ENCODE peak calls at places on chromosomes 2 and 18, in nine cellular contexts. One of them, this sample, is unnamed.
A peak's percentile ranks its signal among the peaks of the same experiment; 100 is the strongest.

GRCh38 chr18:68177807-68178702 is 536.9 kb downstream of the TMX3 start:
- DNase-seq in transverse colon: no peak
- DNase-seq in Panc1: peak; percentile 32
- DNase-seq in H1: no peak
- DNase-seq in GM23338: no peak
- DNase-seq in HepG2: peak; percentile 74
- DNase-seq in esophagus muscularis mucosa: no peak
- DNase-seq in HCT116: no peak
- DNase-seq in K562: no peak
- DNase-seq in this sample: no peak

GRCh38 chr2:139836769-139837168 is 1056.6 kb upstream of the NXPH2 start:
- DNase-seq in transverse colon: no peak
- DNase-seq in Panc1: no peak
- DNase-seq in H1: no peak
- DNase-seq in GM23338: no peak
- DNase-seq in HepG2: no peak
- DNase-seq in esophagus muscularis mucosa: no peak
- DNase-seq in HCT116: no peak
- DNase-seq in K562: no peak
- DNase-seq in this sample: no peak

GRCh38 chr18:77167276-77167675 is 34.7 kb upstream of the MBP start:
- DNase-seq in transverse colon: no peak
- DNase-seq in Panc1: no peak
- DNase-seq in H1: no peak
- DNase-seq in GM23338: no peak
- DNase-seq in HepG2: no peak
- DNase-seq in esophagus muscularis mucosa: no peak
- DNase-seq in HCT116: no peak
- DNase-seq in K562: no peak
- DNase-seq in this sample: no peak

GRCh38 chr2:211396815-211397214 is 840.4 kb downstream of the CPS1 start:
- DNase-seq in transverse colon: no peak
- DNase-seq in Panc1: no peak
- DNase-seq in H1: no peak
- DNase-seq in GM23338: no peak
- DNase-seq in HepG2: no peak
- DNase-seq in esophagus muscularis mucosa: no peak
- DNase-seq in HCT116: no peak
- DNase-seq in K562: no peak
- DNase-seq in this sample: no peak

GRCh38 chr18:67133669-67134068 is 382.9 kb downstream of the DSEL start:
- DNase-seq in transverse colon: no peak
- DNase-seq in Panc1: no peak
- DNase-seq in H1: no peak
- DNase-seq in GM23338: no peak
- DNase-seq in HepG2: no peak
- DNase-seq in esophagus muscularis mucosa: no peak
- DNase-seq in HCT116: no peak
- DNase-seq in K562: no peak
- DNase-seq in this sample: no peak

GRCh38 chr2:214671330-214671850 is 138.1 kb downstream of the BARD1 start:
- DNase-seq in transverse colon: no peak
- DNase-seq in Panc1: no peak
- DNase-seq in H1: no peak
- DNase-seq in GM23338: no peak
- DNase-seq in HepG2: peak; percentile 31
- DNase-seq in esophagus muscularis mucosa: no peak
- DNase-seq in HCT116: no peak
- DNase-seq in K562: no peak
- DNase-seq in this sample: no peak

GRCh38 chr2:73043978-73044832 is 27.3 kb downstream of the SFXN5 start:
- DNase-seq in transverse colon: no peak
- DNase-seq in Panc1: no peak
- DNase-seq in H1: no peak
- DNase-seq in GM23338: no peak
- DNase-seq in HepG2: peak; percentile 61
- DNase-seq in esophagus muscularis mucosa: no peak
- DNase-seq in HCT116: no peak
- DNase-seq in K562: no peak
- DNase-seq in this sample: no peak

GRCh38 chr18:32769242-32770180 is 3.3 kb downstream of the KLHL14 start:
- DNase-seq in transverse colon: no peak
- DNase-seq in Panc1: no peak
- DNase-seq in H1: no peak
- DNase-seq in GM23338: peak; percentile 69
- DNase-seq in HepG2: peak; percentile 82
- DNase-seq in esophagus muscularis mucosa: no peak
- DNase-seq in HCT116: no peak
- DNase-seq in K562: no peak
- DNase-seq in this sample: no peak

GRCh38 chr2:65349863-65350262 is 82.5 kb downstream of the SPRED2 start:
- DNase-seq in transverse colon: peak; percentile 76
- DNase-seq in Panc1: no peak
- DNase-seq in H1: no peak
- DNase-seq in GM23338: peak; percentile 21
- DNase-seq in HepG2: peak; percentile 65
- DNase-seq in esophagus muscularis mucosa: peak; percentile 92
- DNase-seq in HCT116: no peak
- DNase-seq in K562: peak; percentile 86
- DNase-seq in this sample: no peak

GRCh38 chr18:11025671-11026070 is 123.7 kb downstream of the PIEZO2 start:
- DNase-seq in transverse colon: no peak
- DNase-seq in Panc1: no peak
- DNase-seq in H1: no peak
- DNase-seq in GM23338: no peak
- DNase-seq in HepG2: no peak
- DNase-seq in esophagus muscularis mucosa: no peak
- DNase-seq in HCT116: no peak
- DNase-seq in K562: peak; percentile 6
- DNase-seq in this sample: no peak

GRCh38 chr2:3587432-3587831 is 7.5 kb upstream of the COLEC11 start:
- DNase-seq in transverse colon: no peak
- DNase-seq in Panc1: no peak
- DNase-seq in H1: no peak
- DNase-seq in GM23338: no peak
- DNase-seq in HepG2: peak; percentile 65
- DNase-seq in esophagus muscularis mucosa: no peak
- DNase-seq in HCT116: no peak
- DNase-seq in K562: peak; percentile 72
- DNase-seq in this sample: no peak

GRCh38 chr2:100761365-100761764 is 58.6 kb upstream of the NPAS2 start:
- DNase-seq in transverse colon: no peak
- DNase-seq in Panc1: no peak
- DNase-seq in H1: no peak
- DNase-seq in GM23338: no peak
- DNase-seq in HepG2: no peak
- DNase-seq in esophagus muscularis mucosa: no peak
- DNase-seq in HCT116: no peak
- DNase-seq in K562: no peak
- DNase-seq in this sample: no peak

GRCh38 chr2:207332473-207333212 is 166.9 kb upstream of the KLF7 start:
- DNase-seq in transverse colon: no peak
- DNase-seq in Panc1: no peak
- DNase-seq in H1: no peak
- DNase-seq in GM23338: no peak
- DNase-seq in HepG2: no peak
- DNase-seq in esophagus muscularis mucosa: no peak
- DNase-seq in HCT116: no peak
- DNase-seq in K562: no peak
- DNase-seq in this sample: no peak
- H3K4me1 ChIP-seq in transverse colon: no peaks in the 10 kb centered on the region
- H3K4me1 ChIP-seq in Panc1: peaks cover 19% of the 10 kb centered on the region
- H3K4me1 ChIP-seq in H1: peaks cover 4% of the 10 kb centered on the region
- H3K4me1 ChIP-seq in GM23338: peaks cover 19% of the 10 kb centered on the region
- H3K4me1 ChIP-seq in HepG2: no peaks in the 10 kb centered on the region
- H3K4me1 ChIP-seq in esophagus muscularis mucosa: peaks cover 14% of the 10 kb centered on the region
- H3K4me1 ChIP-seq in HCT116: peaks cover 44% of the 10 kb centered on the region
- H3K4me1 ChIP-seq in K562: peaks cover 5% of the 10 kb centered on the region
- H3K4me1 ChIP-seq in this sample: peaks cover 29% of the 10 kb centered on the region

GRCh38 chr2:226352941-226353558 is 446.6 kb downstream of the IRS1 start:
- DNase-seq in transverse colon: no peak
- DNase-seq in Panc1: no peak
- DNase-seq in H1: no peak
- DNase-seq in GM23338: no peak
- DNase-seq in HepG2: no peak
- DNase-seq in esophagus muscularis mucosa: no peak
- DNase-seq in HCT116: no peak
- DNase-seq in K562: no peak
- DNase-seq in this sample: no peak
- TF ChIP-seq POLR2AphosphoS5 in transverse colon: no peak
- TF ChIP-seq POLR2AphosphoS5 in Panc1: no peak
- TF ChIP-seq POLR2AphosphoS5 in H1: no peak
- TF ChIP-seq POLR2AphosphoS5 in GM23338: no peak
- TF ChIP-seq POLR2AphosphoS5 in HepG2: no peak
- TF ChIP-seq POLR2AphosphoS5 in esophagus muscularis mucosa: no peak
- TF ChIP-seq POLR2AphosphoS5 in HCT116: no peak
- TF ChIP-seq POLR2AphosphoS5 in K562: no peak
- TF ChIP-seq POLR2AphosphoS5 in this sample: no peak

GRCh38 chr18:55422456-55423185 is 165.4 kb downstream of the TCF4 start:
- DNase-seq in transverse colon: peak; percentile 22
- DNase-seq in Panc1: no peak
- DNase-seq in H1: no peak
- DNase-seq in GM23338: no peak
- DNase-seq in HepG2: no peak
- DNase-seq in esophagus muscularis mucosa: no peak
- DNase-seq in HCT116: no peak
- DNase-seq in K562: no peak
- DNase-seq in this sample: no peak
- H3K4me1 ChIP-seq in transverse colon: peaks cover 20% of the 10 kb centered on the region
- H3K4me1 ChIP-seq in Panc1: no peaks in the 10 kb centered on the region
- H3K4me1 ChIP-seq in H1: peaks cover 11% of the 10 kb centered on the region
- H3K4me1 ChIP-seq in GM23338: peaks cover 85% of the 10 kb centered on the region
- H3K4me1 ChIP-seq in HepG2: no peaks in the 10 kb centered on the region
- H3K4me1 ChIP-seq in esophagus muscularis mucosa: peaks cover 9% of the 10 kb centered on the region
- H3K4me1 ChIP-seq in HCT116: no peaks in the 10 kb centered on the region
- H3K4me1 ChIP-seq in K562: no peaks in the 10 kb centered on the region
- H3K4me1 ChIP-seq in this sample: peaks cover 35% of the 10 kb centered on the region

DNA sequence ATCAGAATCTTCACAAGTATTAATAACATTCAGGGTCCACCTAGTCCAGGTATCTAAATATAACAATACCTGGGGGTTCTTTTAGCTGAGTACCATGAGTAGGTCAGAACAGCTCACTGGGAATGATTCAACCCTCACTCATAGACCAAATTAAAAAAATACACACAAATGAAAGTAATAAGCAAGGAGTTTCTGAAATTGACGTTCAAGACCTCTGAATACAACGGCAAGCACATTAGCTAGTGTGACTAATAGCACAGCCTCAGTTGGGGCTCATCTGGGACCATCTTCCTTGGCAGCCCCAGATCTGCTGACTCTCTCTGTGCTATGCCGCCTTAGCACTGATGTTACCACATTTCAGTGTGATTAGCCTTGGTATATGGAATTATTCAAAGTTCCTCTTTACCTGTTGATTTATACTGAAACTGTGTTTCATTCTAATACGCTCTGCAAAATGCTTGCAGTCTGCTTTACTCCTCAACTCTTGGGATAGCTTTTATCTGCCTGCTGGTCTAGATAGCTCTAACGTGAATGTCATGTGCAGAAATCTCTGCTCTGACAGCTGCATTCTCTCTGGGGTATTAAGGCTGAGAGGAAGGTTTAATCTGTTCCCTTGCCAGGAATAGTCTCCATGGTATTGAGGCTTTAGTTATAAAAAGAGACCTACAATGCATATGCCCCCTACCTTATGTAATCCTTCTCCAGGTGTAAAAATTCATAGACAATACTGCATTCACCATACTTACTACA is 153.3 kb downstream of the METTL4 start:
- DNase-seq in transverse colon: no peak
- DNase-seq in Panc1: no peak
- DNase-seq in H1: no peak
- DNase-seq in GM23338: no peak
- DNase-seq in HepG2: no peak
- DNase-seq in esophagus muscularis mucosa: no peak
- DNase-seq in HCT116: no peak
- DNase-seq in K562: no peak
- DNase-seq in this sample: no peak
- TF ChIP-seq POLR2AphosphoS5 in transverse colon: no peak
- TF ChIP-seq POLR2AphosphoS5 in Panc1: no peak
- TF ChIP-seq POLR2AphosphoS5 in H1: no peak
- TF ChIP-seq POLR2AphosphoS5 in GM23338: no peak
- TF ChIP-seq POLR2AphosphoS5 in HepG2: no peak
- TF ChIP-seq POLR2AphosphoS5 in esophagus muscularis mucosa: no peak
- TF ChIP-seq POLR2AphosphoS5 in HCT116: no peak
- TF ChIP-seq POLR2AphosphoS5 in K562: no peak
- TF ChIP-seq POLR2AphosphoS5 in this sample: no peak

GRCh38 chr2:20534913-20535801 is 88.3 kb downstream of the RHOB start:
- DNase-seq in transverse colon: no peak
- DNase-seq in Panc1: no peak
- DNase-seq in H1: no peak
- DNase-seq in GM23338: peak; percentile 28
- DNase-seq in HepG2: peak; percentile 71
- DNase-seq in esophagus muscularis mucosa: no peak
- DNase-seq in HCT116: no peak
- DNase-seq in K562: no peak
- DNase-seq in this sample: no peak
- H3K4me1 ChIP-seq in transverse colon: no peaks in the 10 kb centered on the region
- H3K4me1 ChIP-seq in Panc1: peaks cover 12% of the 10 kb centered on the region
- H3K4me1 ChIP-seq in H1: peaks cover 9% of the 10 kb centered on the region
- H3K4me1 ChIP-seq in GM23338: peaks cover 18% of the 10 kb centered on the region
- H3K4me1 ChIP-seq in HepG2: peaks cover 100% of the 10 kb centered on the region
- H3K4me1 ChIP-seq in esophagus muscularis mucosa: peaks cover 12% of the 10 kb centered on the region
- H3K4me1 ChIP-seq in HCT116: peaks cover 25% of the 10 kb centered on the region
- H3K4me1 ChIP-seq in K562: peaks cover 17% of the 10 kb centered on the region
- H3K4me1 ChIP-seq in this sample: peaks cover 65% of the 10 kb centered on the region

GRCh38 chr2:14492920-14493503 is 139.5 kb upstream of the LRATD1 start:
- DNase-seq in transverse colon: no peak
- DNase-seq in Panc1: no peak
- DNase-seq in H1: peak; percentile 3
- DNase-seq in GM23338: peak; percentile 7
- DNase-seq in HepG2: no peak
- DNase-seq in esophagus muscularis mucosa: no peak
- DNase-seq in HCT116: no peak
- DNase-seq in K562: no peak
- DNase-seq in this sample: no peak

GRCh38 chr2:14494759-14495158 is 137.8 kb upstream of the LRATD1 start:
- DNase-seq in transverse colon: no peak
- DNase-seq in Panc1: no peak
- DNase-seq in H1: no peak
- DNase-seq in GM23338: no peak
- DNase-seq in HepG2: no peak
- DNase-seq in esophagus muscularis mucosa: no peak
- DNase-seq in HCT116: no peak
- DNase-seq in K562: no peak
- DNase-seq in this sample: no peak
- TF ChIP-seq POLR2AphosphoS5 in transverse colon: no peak
- TF ChIP-seq POLR2AphosphoS5 in Panc1: no peak
- TF ChIP-seq POLR2AphosphoS5 in H1: no peak
- TF ChIP-seq POLR2AphosphoS5 in GM23338: no peak
- TF ChIP-seq POLR2AphosphoS5 in HepG2: no peak
- TF ChIP-seq POLR2AphosphoS5 in esophagus muscularis mucosa: no peak
- TF ChIP-seq POLR2AphosphoS5 in HCT116: no peak
- TF ChIP-seq POLR2AphosphoS5 in K562: no peak
- TF ChIP-seq POLR2AphosphoS5 in this sample: no peak